ENCODE peak calls at places on chromosomes 5 and 9, in six cellular contexts. One of them, this sample, is unnamed. For H3K4me1 and H3K9me3, the result is how much of the 10 kb centered on the place peaks cover.

GRCh38 chr5:159161361-159162214 is 47.8 kb downstream of the RNF145 start:
- DNase-seq in IMR-90: peak
- DNase-seq in BE2C: no peak
- DNase-seq in CD8-positive, alpha-beta memory T cell: no peak
- DNase-seq in cardiac muscle cell: no peak
- DNase-seq in CD4-positive, CD25-positive, alpha-beta regulatory T cell: no peak
- DNase-seq in this sample: no peak

GRCh38 chr9:14156046-14156445 is 157.9 kb downstream of the NFIB start:
- DNase-seq in CD4-positive, CD25-positive, alpha-beta regulatory T cell: peak
- DNase-seq in BE2C: no peak
- DNase-seq in IMR-90: no peak
- DNase-seq in CD8-positive, alpha-beta memory T cell: no peak
- DNase-seq in cardiac muscle cell: no peak
- DNase-seq in this sample: no peak

GRCh38 chr9:106757539-106757938 is 105.4 kb upstream of the ZNF462 start:
- DNase-seq in CD8-positive, alpha-beta memory T cell: no peak
- DNase-seq in BE2C: peak
- DNase-seq in cardiac muscle cell: no peak
- DNase-seq in IMR-90: no peak
- DNase-seq in CD4-positive, CD25-positive, alpha-beta regulatory T cell: no peak
- DNase-seq in this sample: no peak

GRCh38 chr5:2207966-2208544 is 325.3 kb upstream of the IRX4 start:
- DNase-seq in BE2C: no peak
- DNase-seq in CD4-positive, CD25-positive, alpha-beta regulatory T cell: no peak
- DNase-seq in CD8-positive, alpha-beta memory T cell: no peak
- DNase-seq in cardiac muscle cell: peak
- DNase-seq in IMR-90: no peak
- DNase-seq in this sample: no peak

GRCh38 chr9:130663258-130664171 is 879 bp upstream of the PRDM12 start:
- DNase-seq in IMR-90: no peak
- DNase-seq in BE2C: no peak
- DNase-seq in CD4-positive, CD25-positive, alpha-beta regulatory T cell: no peak
- DNase-seq in cardiac muscle cell: no peak
- DNase-seq in CD8-positive, alpha-beta memory T cell: no peak
- DNase-seq in this sample: no peak

GRCh38 chr5:82105457-82105856 is 133.6 kb downstream of the ATG10 start:
- DNase-seq in CD4-positive, CD25-positive, alpha-beta regulatory T cell: no peak
- DNase-seq in BE2C: no peak
- DNase-seq in CD8-positive, alpha-beta memory T cell: no peak
- DNase-seq in IMR-90: peak
- DNase-seq in cardiac muscle cell: no peak
- DNase-seq in this sample: no peak

GRCh38 chr9:134475051-134475790 is 149.0 kb downstream of the RXRA start:
- DNase-seq in CD4-positive, CD25-positive, alpha-beta regulatory T cell: peak
- DNase-seq in IMR-90: peak
- DNase-seq in cardiac muscle cell: no peak
- DNase-seq in CD8-positive, alpha-beta memory T cell: no peak
- DNase-seq in BE2C: peak
- DNase-seq in this sample: no peak

GRCh38 chr5:178249191-178249989 is 16.8 kb upstream of the PHYKPL start:
- DNase-seq in CD4-positive, CD25-positive, alpha-beta regulatory T cell: peak
- DNase-seq in BE2C: no peak
- DNase-seq in cardiac muscle cell: no peak
- DNase-seq in CD8-positive, alpha-beta memory T cell: no peak
- DNase-seq in IMR-90: peak
- DNase-seq in this sample: peak

GRCh38 chr5:172282277-172283019 is 1.1 kb downstream of the UBTD2 start:
- DNase-seq in CD4-positive, CD25-positive, alpha-beta regulatory T cell: no peak
- DNase-seq in cardiac muscle cell: no peak
- DNase-seq in BE2C: no peak
- DNase-seq in CD8-positive, alpha-beta memory T cell: no peak
- DNase-seq in IMR-90: peak
- DNase-seq in this sample: no peak

GRCh38 chr5:68911840-68912690 is 181.7 kb upstream of the SLC30A5 start:
- DNase-seq in CD8-positive, alpha-beta memory T cell: no peak
- DNase-seq in cardiac muscle cell: peak
- DNase-seq in BE2C: no peak
- DNase-seq in CD4-positive, CD25-positive, alpha-beta regulatory T cell: no peak
- DNase-seq in IMR-90: peak
- DNase-seq in this sample: no peak

GRCh38 chr9:129619787-129620668 is 873 bp downstream of the C9orf50 start:
- DNase-seq in CD4-positive, CD25-positive, alpha-beta regulatory T cell: no peak
- DNase-seq in CD8-positive, alpha-beta memory T cell: no peak
- DNase-seq in BE2C: peak
- DNase-seq in cardiac muscle cell: peak
- DNase-seq in IMR-90: peak
- DNase-seq in this sample: no peak

GRCh38 chr9:128724744-128725211 is 851 bp upstream of the ZDHHC12 start:
- DNase-seq in BE2C: peak
- DNase-seq in CD8-positive, alpha-beta memory T cell: peak
- DNase-seq in cardiac muscle cell: peak
- DNase-seq in CD4-positive, CD25-positive, alpha-beta regulatory T cell: peak
- DNase-seq in IMR-90: peak
- DNase-seq in this sample: peak

GRCh38 chr9:111008148-111009075 is 29.9 kb downstream of the LPAR1 start:
- DNase-seq in cardiac muscle cell: no peak
- DNase-seq in BE2C: no peak
- DNase-seq in IMR-90: peak
- DNase-seq in CD4-positive, CD25-positive, alpha-beta regulatory T cell: no peak
- DNase-seq in CD8-positive, alpha-beta memory T cell: no peak
- DNase-seq in this sample: no peak

GRCh38 chr5:137629646-137630045 is 106.2 kb downstream of the KLHL3 start:
- DNase-seq in cardiac muscle cell: peak
- DNase-seq in CD4-positive, CD25-positive, alpha-beta regulatory T cell: peak
- DNase-seq in CD8-positive, alpha-beta memory T cell: no peak
- DNase-seq in IMR-90: peak
- DNase-seq in BE2C: peak
- DNase-seq in this sample: peak

GRCh38 chr5:132066871-132067270 is 6.4 kb downstream of the IL3 start:
- DNase-seq in cardiac muscle cell: no peak
- DNase-seq in CD4-positive, CD25-positive, alpha-beta regulatory T cell: no peak
- DNase-seq in BE2C: no peak
- DNase-seq in IMR-90: no peak
- DNase-seq in CD8-positive, alpha-beta memory T cell: no peak
- DNase-seq in this sample: no peak

GRCh38 chr5:132067451-132067850 is 6.1 kb upstream of the CSF2 start:
- DNase-seq in cardiac muscle cell: no peak
- DNase-seq in CD8-positive, alpha-beta memory T cell: no peak
- DNase-seq in IMR-90: no peak
- DNase-seq in CD4-positive, CD25-positive, alpha-beta regulatory T cell: no peak
- DNase-seq in BE2C: no peak
- DNase-seq in this sample: no peak

GRCh38 chr5:132069561-132069960 is 4.0 kb upstream of the CSF2 start:
- DNase-seq in CD8-positive, alpha-beta memory T cell: no peak
- DNase-seq in BE2C: no peak
- DNase-seq in CD4-positive, CD25-positive, alpha-beta regulatory T cell: no peak
- DNase-seq in cardiac muscle cell: no peak
- DNase-seq in IMR-90: no peak
- DNase-seq in this sample: no peak

GRCh38 chr5:132069994-132070393 is 3.6 kb upstream of the CSF2 start:
- DNase-seq in IMR-90: no peak
- DNase-seq in CD4-positive, CD25-positive, alpha-beta regulatory T cell: no peak
- DNase-seq in CD8-positive, alpha-beta memory T cell: no peak
- DNase-seq in BE2C: no peak
- DNase-seq in cardiac muscle cell: no peak
- DNase-seq in this sample: no peak

DNA sequence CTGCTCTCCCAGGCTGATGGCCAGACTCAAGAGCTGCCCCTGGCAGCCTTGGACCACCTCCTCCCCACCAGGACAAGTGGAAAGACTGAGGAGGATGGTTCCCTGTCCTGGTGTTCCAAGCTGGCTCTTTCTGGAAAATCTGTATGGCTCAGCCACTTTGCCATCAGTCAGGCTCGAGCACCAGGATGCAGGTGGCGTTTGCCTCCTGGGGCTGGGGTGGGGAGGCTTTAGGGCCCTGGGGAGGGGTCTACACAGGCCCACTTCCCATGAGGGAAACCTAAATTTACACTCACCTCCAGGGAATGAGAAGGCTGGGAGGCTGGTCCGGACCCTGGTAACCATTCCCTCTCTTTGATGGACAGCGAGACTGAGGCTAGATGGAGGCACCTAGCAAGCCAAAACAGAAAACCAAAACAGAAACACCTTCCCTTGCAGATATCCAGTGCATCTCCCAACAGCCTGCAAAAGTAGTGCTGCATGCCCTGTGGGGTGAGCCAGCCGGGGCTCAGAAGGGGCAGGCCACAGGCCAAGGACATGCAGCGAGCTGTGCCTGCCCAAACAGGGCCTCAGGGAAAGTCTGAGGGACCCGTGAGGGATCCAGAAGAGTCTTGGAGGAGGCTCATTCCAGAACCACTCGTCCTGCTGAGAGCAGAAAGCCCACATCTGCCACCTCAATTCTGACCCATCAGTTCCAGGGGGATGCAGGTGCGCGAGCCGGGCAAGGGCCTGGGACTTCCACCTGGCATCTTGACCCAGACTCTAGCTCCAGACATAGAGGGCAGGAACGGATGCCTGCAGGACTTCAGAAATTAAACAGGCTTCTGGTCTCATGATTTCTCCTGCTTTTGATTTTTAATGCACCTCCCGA is 5.4 kb upstream of the CSF2 start:
- DNase-seq in CD8-positive, alpha-beta memory T cell: no peak
- DNase-seq in cardiac muscle cell: no peak
- DNase-seq in CD4-positive, CD25-positive, alpha-beta regulatory T cell: no peak
- DNase-seq in IMR-90: no peak
- DNase-seq in BE2C: no peak
- DNase-seq in this sample: no peak
- H3K4me1 ChIP-seq in CD8-positive, alpha-beta memory T cell: under half
- H3K4me1 ChIP-seq in cardiac muscle cell: under half
- H3K4me1 ChIP-seq in CD4-positive, CD25-positive, alpha-beta regulatory T cell: under half
- H3K4me1 ChIP-seq in IMR-90: under half
- H3K4me1 ChIP-seq in BE2C: under half
- H3K4me1 ChIP-seq in this sample: under half

GRCh38 chr9:88414298-88414697 is 26.1 kb downstream of the SPIN1 start:
- DNase-seq in BE2C: no peak
- DNase-seq in cardiac muscle cell: no peak
- DNase-seq in CD8-positive, alpha-beta memory T cell: no peak
- DNase-seq in IMR-90: no peak
- DNase-seq in CD4-positive, CD25-positive, alpha-beta regulatory T cell: no peak
- DNase-seq in this sample: no peak

GRCh38 chr9:88411471-88411870 is 23.2 kb downstream of the SPIN1 start:
- DNase-seq in cardiac muscle cell: no peak
- DNase-seq in CD8-positive, alpha-beta memory T cell: no peak
- DNase-seq in IMR-90: no peak
- DNase-seq in BE2C: no peak
- DNase-seq in CD4-positive, CD25-positive, alpha-beta regulatory T cell: no peak
- DNase-seq in this sample: no peak
- H3K9me3 ChIP-seq in cardiac muscle cell: under half
- H3K9me3 ChIP-seq in CD8-positive, alpha-beta memory T cell: under half
- H3K9me3 ChIP-seq in IMR-90: under half
- H3K9me3 ChIP-seq in BE2C: under half
- H3K9me3 ChIP-seq in CD4-positive, CD25-positive, alpha-beta regulatory T cell: under half
- H3K9me3 ChIP-seq in this sample: under half

DNA sequence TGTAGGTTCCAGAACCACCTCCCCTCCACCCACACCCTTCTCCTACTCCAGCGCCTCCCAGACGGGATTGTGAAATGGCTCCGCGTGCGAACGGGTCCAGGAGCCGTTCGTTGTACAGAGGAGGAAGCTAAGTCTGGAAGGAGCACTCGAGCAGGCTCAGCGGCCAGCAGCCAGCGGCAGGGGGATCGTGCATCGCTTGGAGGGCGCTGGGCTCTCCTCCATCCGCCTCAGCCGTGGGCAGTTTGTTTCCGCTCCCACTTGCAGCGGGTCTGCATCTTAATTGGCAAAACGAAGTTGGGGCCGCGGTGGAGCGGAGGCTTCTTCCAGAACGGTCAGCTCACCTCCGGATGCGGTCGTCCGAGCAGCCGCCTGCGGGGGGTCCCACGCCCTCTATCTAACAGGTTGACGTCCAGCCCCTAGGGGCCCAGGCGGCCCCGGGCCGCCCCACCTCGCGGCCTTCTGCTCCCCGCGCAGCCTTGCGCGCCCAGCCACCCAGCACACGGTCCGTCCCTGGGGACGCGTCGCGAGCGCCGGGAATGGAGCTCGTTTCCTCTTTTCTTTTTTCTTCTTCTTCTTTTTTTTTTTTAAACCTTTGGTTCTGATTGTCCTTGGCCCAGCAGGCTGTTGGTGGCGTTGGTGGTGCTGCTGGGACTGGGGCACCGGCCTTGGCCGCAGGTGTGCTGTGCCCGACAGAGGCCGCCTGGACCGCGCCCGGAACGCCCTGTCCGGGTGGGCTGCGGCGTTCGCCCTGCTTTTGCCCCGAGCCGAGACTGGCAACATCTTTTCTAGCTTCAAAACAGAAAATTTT is 3.9 kb upstream of the BARX1 start:
- DNase-seq in CD4-positive, CD25-positive, alpha-beta regulatory T cell: no peak
- DNase-seq in BE2C: no peak
- DNase-seq in CD8-positive, alpha-beta memory T cell: no peak
- DNase-seq in IMR-90: peak
- DNase-seq in cardiac muscle cell: no peak
- DNase-seq in this sample: no peak
- H3K4me3 ChIP-seq in CD4-positive, CD25-positive, alpha-beta regulatory T cell: no peak
- H3K4me3 ChIP-seq in BE2C: no peak
- H3K4me3 ChIP-seq in CD8-positive, alpha-beta memory T cell: no peak
- H3K4me3 ChIP-seq in IMR-90: no peak
- H3K4me3 ChIP-seq in cardiac muscle cell: peak
- H3K4me3 ChIP-seq in this sample: no peak

GRCh38 chr5:53645078-53645477 is 84.6 kb downstream of the NDUFS4 start:
- DNase-seq in CD4-positive, CD25-positive, alpha-beta regulatory T cell: no peak
- DNase-seq in CD8-positive, alpha-beta memory T cell: no peak
- DNase-seq in IMR-90: no peak
- DNase-seq in BE2C: no peak
- DNase-seq in cardiac muscle cell: no peak
- DNase-seq in this sample: no peak
- H3K4me1 ChIP-seq in CD4-positive, CD25-positive, alpha-beta regulatory T cell: under half
- H3K4me1 ChIP-seq in CD8-positive, alpha-beta memory T cell: under half
- H3K4me1 ChIP-seq in IMR-90: under half
- H3K4me1 ChIP-seq in BE2C: under half
- H3K4me1 ChIP-seq in cardiac muscle cell: under half
- H3K4me1 ChIP-seq in this sample: under half

DNA sequence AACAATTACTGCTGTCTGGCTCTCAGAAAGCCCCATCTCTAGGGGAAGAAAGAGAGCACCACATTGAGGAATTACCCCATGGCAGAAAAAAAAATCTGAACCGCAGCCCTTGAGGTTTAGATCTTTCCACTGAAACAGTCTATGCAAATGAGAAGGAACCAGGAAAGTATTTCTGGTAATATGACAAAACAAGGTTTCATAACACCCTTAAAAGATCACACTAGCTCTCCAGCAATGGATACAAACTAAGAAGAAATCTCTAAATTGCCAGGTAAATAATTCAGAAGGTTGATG is 427.1 kb downstream of the PRELID2 start:
- DNase-seq in IMR-90: no peak
- DNase-seq in CD8-positive, alpha-beta memory T cell: no peak
- DNase-seq in cardiac muscle cell: no peak
- DNase-seq in CD4-positive, CD25-positive, alpha-beta regulatory T cell: no peak
- DNase-seq in BE2C: no peak
- DNase-seq in this sample: no peak
- H3K9me3 ChIP-seq in IMR-90: under half
- H3K9me3 ChIP-seq in CD8-positive, alpha-beta memory T cell: under half
- H3K9me3 ChIP-seq in cardiac muscle cell: under half
- H3K9me3 ChIP-seq in CD4-positive, CD25-positive, alpha-beta regulatory T cell: under half
- H3K9me3 ChIP-seq in BE2C: under half
- H3K9me3 ChIP-seq in this sample: under half

GRCh38 chr5:149227168-149227826 is 44.4 kb upstream of the AFAP1L1 start:
- DNase-seq in CD8-positive, alpha-beta memory T cell: no peak
- DNase-seq in cardiac muscle cell: no peak
- DNase-seq in CD4-positive, CD25-positive, alpha-beta regulatory T cell: no peak
- DNase-seq in BE2C: no peak
- DNase-seq in IMR-90: peak
- DNase-seq in this sample: peak
- H3K4me3 ChIP-seq in CD8-positive, alpha-beta memory T cell: no peak
- H3K4me3 ChIP-seq in cardiac muscle cell: no peak
- H3K4me3 ChIP-seq in CD4-positive, CD25-positive, alpha-beta regulatory T cell: no peak
- H3K4me3 ChIP-seq in BE2C: no peak
- H3K4me3 ChIP-seq in IMR-90: no peak
- H3K4me3 ChIP-seq in this sample: no peak

GRCh38 chr5:132268698-132269551 is 11.4 kb downstream of the PDLIM4 start:
- DNase-seq in CD4-positive, CD25-positive, alpha-beta regulatory T cell: no peak
- DNase-seq in CD8-positive, alpha-beta memory T cell: no peak
- DNase-seq in IMR-90: peak
- DNase-seq in cardiac muscle cell: no peak
- DNase-seq in BE2C: peak
- DNase-seq in this sample: no peak
- H3K4me1 ChIP-seq in CD4-positive, CD25-positive, alpha-beta regulatory T cell: under half
- H3K4me1 ChIP-seq in CD8-positive, alpha-beta memory T cell: under half
- H3K4me1 ChIP-seq in IMR-90: under half
- H3K4me1 ChIP-seq in cardiac muscle cell: under half
- H3K4me1 ChIP-seq in BE2C: under half
- H3K4me1 ChIP-seq in this sample: under half